ENCODE peak calls at places on chromosomes 13 and 19, in seven cellular contexts. One of them, this sample, is unnamed.

GRCh38 chr19:55103190-55103589 is 14.2 kb downstream of the PPP1R12C start:
- DNase-seq in H1: no peak
- DNase-seq in dorsolateral prefrontal cortex: no peak
- DNase-seq in fibroblast of pulmonary artery: no peak
- DNase-seq in uterus: no peak
- DNase-seq in WTC11: no peak
- DNase-seq in Panc1: no peak
- DNase-seq in this sample: no peak

GRCh38 chr13:111209613-111210012 is 94.5 kb downstream of the ARHGEF7 start:
- DNase-seq in uterus: no peak
- DNase-seq in fibroblast of pulmonary artery: no peak
- DNase-seq in dorsolateral prefrontal cortex: peak
- DNase-seq in Panc1: no peak
- DNase-seq in WTC11: no peak
- DNase-seq in H1: no peak
- DNase-seq in this sample: no peak

GRCh38 chr19:16442386-16443276 is 29.1 kb downstream of the EPS15L1 start:
- DNase-seq in dorsolateral prefrontal cortex: no peak
- DNase-seq in fibroblast of pulmonary artery: no peak
- DNase-seq in H1: no peak
- DNase-seq in uterus: peak
- DNase-seq in WTC11: no peak
- DNase-seq in Panc1: no peak
- DNase-seq in this sample: no peak

GRCh38 chr13:43464578-43465264 is 322.1 kb downstream of the ENOX1 start:
- DNase-seq in Panc1: no peak
- DNase-seq in dorsolateral prefrontal cortex: no peak
- DNase-seq in fibroblast of pulmonary artery: no peak
- DNase-seq in H1: no peak
- DNase-seq in WTC11: no peak
- DNase-seq in uterus: no peak
- DNase-seq in this sample: no peak

GRCh38 chr19:18306903-18307681 is 15.8 kb downstream of the LSM4 start:
- DNase-seq in Panc1: no peak
- DNase-seq in WTC11: no peak
- DNase-seq in uterus: peak
- DNase-seq in fibroblast of pulmonary artery: no peak
- DNase-seq in H1: no peak
- DNase-seq in dorsolateral prefrontal cortex: no peak
- DNase-seq in this sample: no peak

GRCh38 chr13:42561752-42562467 is 12.0 kb upstream of the TNFSF11 start:
- DNase-seq in uterus: no peak
- DNase-seq in Panc1: no peak
- DNase-seq in fibroblast of pulmonary artery: no peak
- DNase-seq in dorsolateral prefrontal cortex: no peak
- DNase-seq in H1: no peak
- DNase-seq in WTC11: no peak
- DNase-seq in this sample: no peak

GRCh38 chr19:29367701-29368306 is 154.9 kb upstream of the UQCRFS1 start:
- DNase-seq in H1: no peak
- DNase-seq in Panc1: no peak
- DNase-seq in fibroblast of pulmonary artery: no peak
- DNase-seq in dorsolateral prefrontal cortex: no peak
- DNase-seq in WTC11: no peak
- DNase-seq in uterus: no peak
- DNase-seq in this sample: no peak

GRCh38 chr13:28001049-28001448 is 12.6 kb upstream of the URAD start:
- DNase-seq in H1: no peak
- DNase-seq in Panc1: no peak
- DNase-seq in dorsolateral prefrontal cortex: peak
- DNase-seq in WTC11: no peak
- DNase-seq in fibroblast of pulmonary artery: no peak
- DNase-seq in uterus: no peak
- DNase-seq in this sample: no peak

GRCh38 chr13:113972451-113973217 is 1.2 kb downstream of the C13orf46 start:
- DNase-seq in dorsolateral prefrontal cortex: no peak
- DNase-seq in WTC11: peak
- DNase-seq in H1: no peak
- DNase-seq in fibroblast of pulmonary artery: no peak
- DNase-seq in Panc1: no peak
- DNase-seq in uterus: no peak
- DNase-seq in this sample: no peak

GRCh38 chr19:15177269-15178116 is 23.3 kb downstream of the NOTCH3 start:
- DNase-seq in uterus: peak
- DNase-seq in fibroblast of pulmonary artery: peak
- DNase-seq in dorsolateral prefrontal cortex: peak
- DNase-seq in H1: peak
- DNase-seq in Panc1: no peak
- DNase-seq in WTC11: peak
- DNase-seq in this sample: peak

GRCh38 chr13:106772202-106772601 is 204.3 kb upstream of the ARGLU1 start:
- DNase-seq in H1: no peak
- DNase-seq in dorsolateral prefrontal cortex: no peak
- DNase-seq in fibroblast of pulmonary artery: no peak
- DNase-seq in uterus: no peak
- DNase-seq in WTC11: no peak
- DNase-seq in Panc1: no peak
- DNase-seq in this sample: no peak

GRCh38 chr19:32458500-32459123 is 53.0 kb downstream of the DPY19L3 start:
- DNase-seq in WTC11: no peak
- DNase-seq in uterus: no peak
- DNase-seq in H1: no peak
- DNase-seq in fibroblast of pulmonary artery: peak
- DNase-seq in dorsolateral prefrontal cortex: no peak
- DNase-seq in Panc1: no peak
- DNase-seq in this sample: no peak

GRCh38 chr19:55692681-55693081 is 17.7 kb downstream of the EPN1 start:
- DNase-seq in uterus: no peak
- DNase-seq in dorsolateral prefrontal cortex: no peak
- DNase-seq in fibroblast of pulmonary artery: no peak
- DNase-seq in H1: no peak
- DNase-seq in Panc1: no peak
- DNase-seq in WTC11: no peak
- DNase-seq in this sample: no peak

GRCh38 chr13:106521101-106521799 is 14.2 kb downstream of the EFNB2 start:
- DNase-seq in WTC11: no peak
- DNase-seq in H1: no peak
- DNase-seq in dorsolateral prefrontal cortex: no peak
- DNase-seq in Panc1: no peak
- DNase-seq in uterus: no peak
- DNase-seq in fibroblast of pulmonary artery: no peak
- DNase-seq in this sample: no peak

GRCh38 chr13:27338816-27339215 is 68.2 kb downstream of the RASL11A start:
- DNase-seq in WTC11: peak
- DNase-seq in dorsolateral prefrontal cortex: no peak
- DNase-seq in H1: no peak
- DNase-seq in fibroblast of pulmonary artery: no peak
- DNase-seq in Panc1: no peak
- DNase-seq in uterus: no peak
- DNase-seq in this sample: no peak

GRCh38 chr13:52925221-52925620 is 76.8 kb upstream of the PCDH8 start:
- DNase-seq in dorsolateral prefrontal cortex: no peak
- DNase-seq in fibroblast of pulmonary artery: no peak
- DNase-seq in WTC11: no peak
- DNase-seq in H1: no peak
- DNase-seq in Panc1: no peak
- DNase-seq in uterus: no peak
- DNase-seq in this sample: no peak

GRCh38 chr13:28684257-28684656 is 25.3 kb downstream of the POMP start:
- DNase-seq in fibroblast of pulmonary artery: peak
- DNase-seq in uterus: no peak
- DNase-seq in dorsolateral prefrontal cortex: no peak
- DNase-seq in WTC11: peak
- DNase-seq in Panc1: no peak
- DNase-seq in H1: peak
- DNase-seq in this sample: no peak

GRCh38 chr19:10193666-10194499 is 870 bp downstream of the DNMT1 start:
- DNase-seq in fibroblast of pulmonary artery: peak
- DNase-seq in uterus: no peak
- DNase-seq in H1: no peak
- DNase-seq in dorsolateral prefrontal cortex: no peak
- DNase-seq in Panc1: no peak
- DNase-seq in WTC11: peak
- DNase-seq in this sample: no peak

GRCh38 chr19:41351339-41352245 is 2.1 kb downstream of the TGFB1 start:
- DNase-seq in WTC11: peak
- DNase-seq in Panc1: no peak
- DNase-seq in dorsolateral prefrontal cortex: peak
- DNase-seq in fibroblast of pulmonary artery: peak
- DNase-seq in H1: no peak
- DNase-seq in uterus: peak
- DNase-seq in this sample: no peak

GRCh38 chr13:78382946-78383542 is 220.3 kb downstream of the POU4F1 start:
- DNase-seq in H1: no peak
- DNase-seq in dorsolateral prefrontal cortex: no peak
- DNase-seq in uterus: no peak
- DNase-seq in Panc1: no peak
- DNase-seq in fibroblast of pulmonary artery: peak
- DNase-seq in WTC11: no peak
- DNase-seq in this sample: no peak

GRCh38 chr19:34323433-34324204 is 41.4 kb upstream of the GPI start:
- DNase-seq in dorsolateral prefrontal cortex: no peak
- DNase-seq in Panc1: no peak
- DNase-seq in H1: no peak
- DNase-seq in fibroblast of pulmonary artery: no peak
- DNase-seq in uterus: no peak
- DNase-seq in WTC11: no peak
- DNase-seq in this sample: no peak

GRCh38 chr13:42170029-42170428 is 101.9 kb upstream of the AKAP11 start:
- DNase-seq in H1: peak
- DNase-seq in fibroblast of pulmonary artery: no peak
- DNase-seq in WTC11: peak
- DNase-seq in Panc1: no peak
- DNase-seq in dorsolateral prefrontal cortex: no peak
- DNase-seq in uterus: no peak
- DNase-seq in this sample: no peak

GRCh38 chr19:42370667-42371066 is 19.4 kb downstream of the CNFN start:
- DNase-seq in dorsolateral prefrontal cortex: no peak
- DNase-seq in WTC11: no peak
- DNase-seq in uterus: no peak
- DNase-seq in Panc1: no peak
- DNase-seq in fibroblast of pulmonary artery: no peak
- DNase-seq in H1: no peak
- DNase-seq in this sample: no peak

GRCh38 chr13:74974234-74974879 is 507.6 kb downstream of the TBC1D4 start:
- DNase-seq in fibroblast of pulmonary artery: no peak
- DNase-seq in Panc1: no peak
- DNase-seq in dorsolateral prefrontal cortex: no peak
- DNase-seq in H1: no peak
- DNase-seq in WTC11: no peak
- DNase-seq in uterus: no peak
- DNase-seq in this sample: no peak
- TF ChIP-seq CTCF in fibroblast of pulmonary artery: no peak
- TF ChIP-seq CTCF in Panc1: no peak
- TF ChIP-seq CTCF in dorsolateral prefrontal cortex: no peak
- TF ChIP-seq CTCF in H1: no peak
- TF ChIP-seq CTCF in WTC11: no peak
- TF ChIP-seq CTCF in uterus: no peak
- TF ChIP-seq CTCF in this sample: no peak

GRCh38 chr19:8609210-8610040 is 1.1 kb downstream of the ADAMTS10 start:
- DNase-seq in fibroblast of pulmonary artery: peak
- DNase-seq in Panc1: no peak
- DNase-seq in H1: peak
- DNase-seq in WTC11: peak
- DNase-seq in dorsolateral prefrontal cortex: peak
- DNase-seq in uterus: peak
- DNase-seq in this sample: peak
- TF ChIP-seq CTCF in fibroblast of pulmonary artery: peak
- TF ChIP-seq CTCF in Panc1: no peak
- TF ChIP-seq CTCF in H1: no peak
- TF ChIP-seq CTCF in WTC11: no peak
- TF ChIP-seq CTCF in dorsolateral prefrontal cortex: no peak
- TF ChIP-seq CTCF in uterus: peak
- TF ChIP-seq CTCF in this sample: peak

GRCh38 chr13:20924758-20925394 is 22.3 kb upstream of the XPO4 start:
- DNase-seq in H1: no peak
- DNase-seq in dorsolateral prefrontal cortex: peak
- DNase-seq in Panc1: no peak
- DNase-seq in WTC11: peak
- DNase-seq in uterus: peak
- DNase-seq in fibroblast of pulmonary artery: peak
- DNase-seq in this sample: peak
- TF ChIP-seq CTCF in H1: peak
- TF ChIP-seq CTCF in dorsolateral prefrontal cortex: peak
- TF ChIP-seq CTCF in Panc1: peak
- TF ChIP-seq CTCF in WTC11: peak
- TF ChIP-seq CTCF in uterus: peak
- TF ChIP-seq CTCF in fibroblast of pulmonary artery: peak
- TF ChIP-seq CTCF in this sample: peak

GRCh38 chr13:96817336-96817941 is 176.8 kb downstream of the OXGR1 start:
- DNase-seq in uterus: no peak
- DNase-seq in Panc1: no peak
- DNase-seq in H1: no peak
- DNase-seq in WTC11: no peak
- DNase-seq in dorsolateral prefrontal cortex: no peak
- DNase-seq in fibroblast of pulmonary artery: peak
- DNase-seq in this sample: no peak
- TF ChIP-seq CTCF in uterus: peak
- TF ChIP-seq CTCF in Panc1: peak
- TF ChIP-seq CTCF in H1: peak
- TF ChIP-seq CTCF in WTC11: peak
- TF ChIP-seq CTCF in dorsolateral prefrontal cortex: peak
- TF ChIP-seq CTCF in fibroblast of pulmonary artery: peak
- TF ChIP-seq CTCF in this sample: peak

GRCh38 chr13:30158774-30159445 is 148.4 kb downstream of the KATNAL1 start:
- DNase-seq in Panc1: no peak
- DNase-seq in WTC11: no peak
- DNase-seq in dorsolateral prefrontal cortex: no peak
- DNase-seq in H1: no peak
- DNase-seq in fibroblast of pulmonary artery: peak
- DNase-seq in uterus: peak
- DNase-seq in this sample: no peak
- TF ChIP-seq CTCF in Panc1: no peak
- TF ChIP-seq CTCF in WTC11: no peak
- TF ChIP-seq CTCF in dorsolateral prefrontal cortex: no peak
- TF ChIP-seq CTCF in H1: no peak
- TF ChIP-seq CTCF in fibroblast of pulmonary artery: peak
- TF ChIP-seq CTCF in uterus: peak
- TF ChIP-seq CTCF in this sample: no peak

DNA sequence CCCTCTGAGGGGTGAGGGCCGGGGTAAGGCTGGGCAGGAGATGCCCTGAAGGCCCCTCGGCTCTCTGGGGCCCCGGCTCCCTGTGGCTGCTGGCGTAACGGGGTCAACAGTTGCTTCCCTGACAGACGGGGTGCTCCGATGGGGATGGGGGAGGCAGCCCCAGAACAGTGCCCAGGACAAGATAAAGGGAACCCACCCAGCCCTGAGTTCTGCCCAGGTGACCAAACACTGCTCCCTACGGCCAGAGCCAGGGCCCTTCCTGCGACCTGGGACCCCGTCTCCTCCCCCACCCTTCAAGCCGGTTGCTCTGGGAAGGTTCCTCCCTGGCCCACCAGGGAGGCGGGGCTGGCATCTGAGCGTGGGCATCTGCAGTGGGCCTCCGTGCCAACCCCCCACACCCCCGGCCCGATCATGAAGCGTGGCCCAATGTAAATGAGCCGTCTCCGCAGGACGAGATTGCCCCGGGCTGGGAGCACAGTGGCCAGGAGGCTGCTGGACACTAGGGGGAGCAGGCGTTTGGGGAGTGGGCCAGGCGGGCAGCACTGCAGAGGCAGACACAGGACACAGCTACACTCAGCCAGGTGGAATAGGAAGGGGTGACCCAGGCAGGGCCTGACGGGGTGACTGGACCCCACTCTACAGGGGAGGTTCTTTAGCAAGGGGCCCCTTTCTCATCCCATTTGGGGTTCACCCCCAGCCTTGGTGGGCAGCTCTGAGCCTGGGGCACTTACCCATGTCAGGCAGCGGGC is 1.1 kb upstream of the NKPD1 start:
- DNase-seq in uterus: no peak
- DNase-seq in fibroblast of pulmonary artery: peak
- DNase-seq in dorsolateral prefrontal cortex: no peak
- DNase-seq in WTC11: peak
- DNase-seq in Panc1: no peak
- DNase-seq in H1: no peak
- DNase-seq in this sample: peak
- TF ChIP-seq CTCF in uterus: peak
- TF ChIP-seq CTCF in fibroblast of pulmonary artery: peak
- TF ChIP-seq CTCF in dorsolateral prefrontal cortex: no peak
- TF ChIP-seq CTCF in WTC11: peak
- TF ChIP-seq CTCF in Panc1: peak
- TF ChIP-seq CTCF in H1: peak
- TF ChIP-seq CTCF in this sample: peak